ENCODE peak calls at places on chromosomes 2 and 18, in four cellular contexts. M is NCI-H2171; J is activated T-cell treated with anti-CD3 and anti-CD28 coated beads for 1 hour; A is stimulated activated naive CD4-positive, alpha-beta T cell. F is an unnamed sample.

GRCh38 chr2:21396252-21396651 is 272.5 kb downstream of the TDRD15 start:
- DNase-seq in A (no peak), J (no peak), M (no peak), F (no peak)

GRCh38 chr18:45662468-45662867 is 47.2 kb downstream of the SLC14A2 start:
- DNase-seq in J (no peak), A (no peak), M (no peak), F (no peak)

GRCh38 chr2:132463719-132464118 is 47.1 kb downstream of the GPR39 start:
- DNase-seq in M (no peak), A (no peak), J (no peak), F (no peak)

GRCh38 chr2:98167916-98168315 is 80.9 kb downstream of the VWA3B start:
- DNase-seq in A (no peak), J (no peak), M (no peak), F (no peak)

GRCh38 chr18:44341759-44342158 is 338.9 kb upstream of the SETBP1 start:
- DNase-seq in M (no peak), J (no peak), A (no peak), F (no peak)

GRCh38 chr2:20357588-20358394 is 7.1 kb upstream of the PUM2 start:
- DNase-seq in A (no peak), M (no peak), J (no peak), F (no peak)

GRCh38 chr18:24491882-24492281 is 31.4 kb downstream of the HRH4 start:
- DNase-seq in M (no peak), A (no peak), J (no peak), F (no peak)

GRCh38 chr2:208359632-208359986 is 47.0 kb upstream of the PTH2R start:
- DNase-seq in J (no peak), A (no peak), M (no peak), F (no peak)

GRCh38 chr2:120518819-120519218 is 172.9 kb downstream of the INHBB start:
- DNase-seq in J (no peak), M (no peak), A (no peak), F (no peak)

GRCh38 chr2:40431600-40431955 is 20.3 kb downstream of the SLC8A1 start:
- DNase-seq in J (no peak), A (no peak), M (no peak), F (no peak)

GRCh38 chr2:163649080-163649479 is 86.7 kb downstream of the FIGN start:
- DNase-seq in M (no peak), J (no peak), A (no peak), F (no peak)

GRCh38 chr2:73260338-73260984 is 23.8 kb downstream of the FBXO41 start:
- DNase-seq in A (no peak), J (no peak), M (no peak), F (no peak)

GRCh38 chr2:233807966-233808892 is 30.1 kb downstream of the MROH2A start:
- DNase-seq in M (no peak), J (no peak), A (no peak), F (no peak)

F was measured in T follicular helper cell.